ENCODE peak calls at places on chromosomes 11 and 22, in six cellular contexts. V is A549, H is HepG2, R is K562, A is GM12878, T is endothelial cell of umbilical vein. B is an unnamed sample.

GRCh38 chr22:17829691-17830040 is 55.4 kb upstream of the BID start:
- DNase-seq in V (no peak), T (no peak), R (no peak), A (no peak), H (no peak), B (no peak)

GRCh38 chr11:115338476-115338875 is 165.7 kb downstream of the CADM1 start:
- DNase-seq in V (no peak), T (no peak), H (no peak), R (no peak), A (no peak), B (no peak)

GRCh38 chr11:28794405-28794804 is 686.2 kb downstream of the METTL15 start:
- DNase-seq in H (no peak), T (peak), V (no peak), R (no peak), A (no peak), B (no peak)

GRCh38 chr11:122731500-122731913 is 76.0 kb downstream of the UBASH3B start:
- DNase-seq in T (no peak), V (peak), R (no peak), H (peak), A (no peak), B (no peak)

GRCh38 chr11:281486-282161 is 3.4 kb downstream of the NLRP6 start:
- DNase-seq in V (no peak), H (no peak), R (no peak), T (no peak), A (no peak), B (no peak)

GRCh38 chr22:19522881-19523239 is 1.4 kb downstream of the CLDN5 start:
- DNase-seq in A (no peak), H (no peak), T (no peak), V (no peak), R (peak), B (no peak)

GRCh38 chr22:35230839-35231584 is 26.3 kb upstream of the HMGXB4 start:
- DNase-seq in V (peak), R (no peak), H (peak), A (no peak), T (no peak), B (peak)

GRCh38 chr11:129013737-129014475 is 71.2 kb upstream of the TP53AIP1 start:
- DNase-seq in R (no peak), V (no peak), T (no peak), H (no peak), A (no peak), B (no peak)

GRCh38 chr11:77141034-77141433 is 13.0 kb downstream of the MYO7A start:
- DNase-seq in H (peak), V (peak), R (no peak), T (peak), A (no peak), B (no peak)

GRCh38 chr11:66595245-66595904 is 2.4 kb downstream of the CCS start:
- DNase-seq in V (no peak), T (no peak), A (peak), H (no peak), R (peak), B (peak)

GRCh38 chr11:57100638-57101312 is 81.0 kb upstream of the LRRC55 start:
- DNase-seq in T (peak), R (no peak), H (no peak), A (no peak), V (no peak), B (no peak)

GRCh38 chr11:42543844-42544243 is 768.0 kb upstream of the API5 start:
- DNase-seq in T (no peak), H (no peak), R (no peak), A (no peak), V (no peak), B (no peak)

GRCh38 chr11:17171342-17171741 is 36.4 kb downstream of the PIK3C2A start:
- DNase-seq in A (no peak), H (no peak), T (peak), R (no peak), V (no peak), B (no peak)

GRCh38 chr22:19382240-19382639 is 49.3 kb downstream of the HIRA start:
- DNase-seq in R (no peak), V (no peak), H (no peak), A (no peak), T (no peak), B (no peak)

GRCh38 chr11:80214413-80214812 is 773.6 kb upstream of the TENM4 start:
- DNase-seq in A (no peak), R (no peak), V (no peak), H (no peak), T (no peak), B (no peak)

GRCh38 chr11:128407962-128408361 is 179.4 kb downstream of the ETS1 start:
- DNase-seq in H (no peak), A (no peak), T (no peak), R (no peak), V (no peak), B (peak)

GRCh38 chr11:69992943-69993694 is 85.0 kb upstream of the ANO1 start:
- DNase-seq in A (no peak), V (no peak), H (no peak), R (no peak), T (no peak), B (no peak)

GRCh38 chr11:64723117-64723906 is at the start of gene NRXN2:
- DNase-seq in T (peak), R (peak), A (peak), H (peak), V (peak), B (peak)

GRCh38 chr22:23243006-23243573 is 62.8 kb downstream of the BCR start:
- DNase-seq in A (peak), T (no peak), H (no peak), R (peak), V (no peak), B (no peak)

GRCh38 chr11:36304349-36304748 is 8.3 kb downstream of the PRR5L start:
- DNase-seq in H (no peak), T (no peak), V (no peak), R (no peak), A (no peak), B (peak)

GRCh38 chr11:34346551-34346950 is 11.3 kb downstream of the ABTB2 start:
- DNase-seq in R (no peak), V (peak), H (no peak), A (no peak), T (no peak), B (no peak)

GRCh38 chr22:30368420-30368819 is 11.6 kb downstream of the CCDC157 start:
- DNase-seq in V (no peak), R (no peak), T (no peak), H (no peak), A (no peak), B (no peak)

GRCh38 chr11:76275446-76275845 is 69.1 kb upstream of the WNT11 start:
- DNase-seq in A (no peak), V (no peak), H (no peak), R (no peak), T (no peak), B (no peak)

GRCh38 chr11:35141538-35141937 is 2.6 kb downstream of the CD44 start:
- DNase-seq in H (no peak), R (no peak), T (no peak), V (no peak), A (no peak), B (peak)

GRCh38 chr11:108589136-108589535 is 4.4 kb downstream of the EXPH5 start:
- DNase-seq in V (no peak), A (no peak), R (no peak), H (no peak), T (no peak), B (no peak)

GRCh38 chr11:102457865-102458264 is 5.3 kb upstream of the TMEM123 start:
- DNase-seq in R (no peak), A (no peak), T (peak), V (no peak), H (no peak), B (no peak)

GRCh38 chr22:45335021-45335818 is 25.5 kb downstream of the FAM118A start:
- DNase-seq in T (peak), V (no peak), H (no peak), A (no peak), R (no peak), B (no peak)

DNA sequence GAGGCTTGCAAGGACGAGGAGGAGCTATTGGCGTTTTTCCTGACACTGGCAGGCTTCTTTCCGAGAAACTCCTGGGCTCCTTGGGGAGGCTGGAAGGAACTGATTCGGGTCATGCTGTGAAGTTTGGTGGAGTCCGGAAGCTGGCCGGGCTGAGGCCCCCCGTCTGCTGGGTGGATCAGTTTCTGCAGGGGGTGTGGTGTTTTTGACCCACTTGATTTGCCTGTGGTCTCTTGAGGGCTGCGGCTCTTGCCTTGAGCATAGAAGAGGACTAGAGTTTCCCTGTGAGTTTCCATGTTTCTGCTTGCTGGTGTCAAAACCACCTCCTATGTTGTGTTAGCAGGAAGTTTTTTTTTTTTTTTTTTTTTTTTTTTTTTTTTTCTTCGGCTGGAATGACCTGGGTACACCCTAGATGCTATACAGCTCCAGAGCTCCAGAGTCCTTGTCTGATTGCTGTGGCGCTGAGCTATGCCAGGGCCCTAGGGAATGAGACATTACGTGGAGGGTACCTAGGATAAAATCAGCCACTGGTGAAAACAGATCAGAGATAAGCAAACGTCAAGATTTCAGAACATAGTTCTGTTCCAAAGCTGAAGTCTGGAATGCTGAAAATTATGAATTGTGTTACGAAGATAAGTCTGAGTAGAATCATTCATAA is 728 bp downstream of the TBC1D22A start:
- DNase-seq in H (no peak), V (no peak), T (peak), R (peak), A (no peak), B (peak)
- TF ChIP-seq MYC in H (no peak), V (no peak), T (no peak), R (no peak), A (no peak), B (no peak)

DNA sequence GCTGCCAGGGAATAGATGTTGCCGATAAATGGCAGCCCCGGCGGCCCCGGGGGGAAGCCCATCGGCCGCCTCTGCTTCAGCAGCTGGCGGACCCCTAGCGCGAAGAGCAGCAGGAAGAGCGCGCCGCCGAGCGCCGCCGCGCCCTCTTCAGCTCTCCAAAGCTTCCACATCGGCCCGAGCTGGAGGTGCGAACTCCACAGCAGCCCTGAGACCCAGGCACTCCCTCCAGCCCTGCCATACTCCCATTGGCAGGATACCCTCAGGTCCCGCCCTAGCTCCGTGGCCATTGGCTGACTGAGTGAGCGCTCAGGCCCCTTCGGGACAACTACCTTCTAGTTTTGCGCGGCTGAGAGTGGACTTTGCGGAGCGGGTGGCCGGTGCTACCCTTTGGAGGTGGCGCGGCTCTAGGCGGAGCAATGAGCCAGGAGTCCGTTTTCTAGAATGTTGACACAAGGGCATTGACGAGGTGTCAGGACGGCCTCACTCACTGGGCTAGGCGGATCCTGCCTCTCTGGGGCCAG is at the start of gene CYP2R1:
- DNase-seq in R (peak), V (peak), T (peak), A (peak), H (peak), B (peak)
- TF ChIP-seq POLR2A in R (no peak), V (peak), T (no peak), A (no peak), H (no peak), B (no peak)

GRCh38 chr11:103849366-103849765 is 187.1 kb upstream of the DDI1 start:
- DNase-seq in A (no peak), T (no peak), R (no peak), H (no peak), V (no peak), B (no peak)

GRCh38 chr11:103851166-103851651 is 185.2 kb upstream of the DDI1 start:
- DNase-seq in R (no peak), H (no peak), A (no peak), V (no peak), T (no peak), B (no peak)

GRCh38 chr11:103845331-103845730 is 191.1 kb upstream of the DDI1 start:
- DNase-seq in R (no peak), T (no peak), A (no peak), H (no peak), V (no peak), B (no peak)

GRCh38 chr11:103850419-103851165 is 185.8 kb upstream of the DDI1 start:
- DNase-seq in T (no peak), H (no peak), V (no peak), A (no peak), R (no peak), B (no peak)
- TF ChIP-seq MYC in T (no peak), H (no peak), V (no peak), A (no peak), R (no peak), B (no peak)

GRCh38 chr22:38572065-38572464 is 2.1 kb upstream of the DMC1 start:
- DNase-seq in T (peak), H (peak), R (peak), A (peak), V (peak), B (peak)

GRCh38 chr22:38570841-38571364 is 920 bp upstream of the DMC1 start:
- DNase-seq in A (no peak), V (peak), H (no peak), T (no peak), R (no peak), B (peak)

GRCh38 chr22:38569181-38569971 is 607 bp downstream of the DMC1 start:
- DNase-seq in R (peak), V (no peak), A (no peak), H (no peak), T (no peak), B (peak)

GRCh38 chr22:38567531-38568245 is 2.3 kb downstream of the DMC1 start:
- DNase-seq in V (no peak), R (no peak), A (no peak), H (no peak), T (no peak), B (no peak)

DNA sequence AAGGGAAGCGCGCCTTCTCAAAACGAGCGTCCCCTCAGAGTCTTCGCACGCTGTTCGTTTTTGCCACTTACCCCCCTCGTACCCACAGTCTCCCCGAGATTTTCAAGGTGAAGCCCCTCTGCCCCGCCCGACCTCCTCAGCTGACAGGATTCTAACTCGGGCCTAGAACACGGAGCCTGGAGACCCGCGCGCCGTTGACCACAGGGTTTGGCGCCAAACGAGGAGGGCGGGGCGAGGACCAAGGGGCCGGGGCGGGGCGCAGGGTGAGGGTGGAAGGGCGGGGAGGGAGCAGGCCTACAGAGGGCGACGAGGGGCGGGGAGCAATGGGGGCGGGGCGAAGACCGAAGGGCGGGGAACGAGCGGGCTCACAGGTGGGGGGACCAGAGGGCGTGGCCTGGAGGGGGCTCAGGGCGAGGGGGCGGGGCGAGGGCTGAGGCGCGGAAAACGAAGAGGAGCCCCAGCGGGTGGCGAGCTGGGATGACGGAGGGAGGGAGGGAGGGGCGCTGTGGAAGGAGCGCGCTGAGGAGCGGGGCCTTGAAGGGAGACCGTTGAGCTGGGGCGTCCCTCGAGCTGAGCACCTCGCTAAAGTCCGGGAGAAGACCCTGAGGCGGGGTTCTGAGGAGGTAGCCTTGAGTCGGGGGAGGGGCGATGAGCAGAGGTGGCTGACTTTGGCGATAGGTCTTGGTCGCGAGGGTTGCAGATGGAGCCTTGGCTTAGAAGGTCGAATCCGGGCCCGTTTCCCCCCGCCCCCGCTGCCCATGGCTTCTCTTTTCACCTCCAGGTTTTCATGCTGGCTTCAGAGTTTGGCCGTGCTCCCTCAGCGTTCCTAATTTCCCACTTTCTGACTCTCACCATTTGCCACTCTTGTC is at the start of gene DMC1:
- DNase-seq in A (peak), V (peak), R (peak), H (peak), T (peak), B (peak)
- TF ChIP-seq POLR2A in A (peak), V (peak), R (peak), H (peak), T (no peak), B (peak)

GRCh38 chr11:111528557-111528956 is 12.0 kb upstream of the LAYN start:
- DNase-seq in R (no peak), H (no peak), V (no peak), T (no peak), A (no peak), B (no peak)

GRCh38 chr11:111530091-111530490 is 10.4 kb upstream of the LAYN start:
- DNase-seq in R (no peak), V (no peak), H (no peak), A (no peak), T (no peak), B (no peak)

GRCh38 chr11:111531156-111531555 is 9.4 kb upstream of the LAYN start:
- DNase-seq in V (no peak), A (no peak), H (no peak), T (no peak), R (no peak), B (no peak)

GRCh38 chr11:111532365-111532709 is 8.2 kb upstream of the LAYN start:
- DNase-seq in T (no peak), H (no peak), A (no peak), V (no peak), R (no peak), B (peak)

GRCh38 chr11:111531687-111532364 is 8.7 kb upstream of the LAYN start:
- DNase-seq in A (peak), V (peak), H (no peak), R (no peak), T (no peak), B (peak)
- TF ChIP-seq MYC in A (no peak), V (no peak), H (no peak), R (no peak), T (no peak), B (peak)

GRCh38 chr11:120605469-120605868 is 93.9 kb downstream of the GRIK4 start:
- DNase-seq in V (no peak), A (no peak), T (no peak), H (no peak), R (no peak), B (no peak)
- TF ChIP-seq POLR2A in V (no peak), A (no peak), T (no peak), H (no peak), R (no peak), B (no peak)

DNA sequence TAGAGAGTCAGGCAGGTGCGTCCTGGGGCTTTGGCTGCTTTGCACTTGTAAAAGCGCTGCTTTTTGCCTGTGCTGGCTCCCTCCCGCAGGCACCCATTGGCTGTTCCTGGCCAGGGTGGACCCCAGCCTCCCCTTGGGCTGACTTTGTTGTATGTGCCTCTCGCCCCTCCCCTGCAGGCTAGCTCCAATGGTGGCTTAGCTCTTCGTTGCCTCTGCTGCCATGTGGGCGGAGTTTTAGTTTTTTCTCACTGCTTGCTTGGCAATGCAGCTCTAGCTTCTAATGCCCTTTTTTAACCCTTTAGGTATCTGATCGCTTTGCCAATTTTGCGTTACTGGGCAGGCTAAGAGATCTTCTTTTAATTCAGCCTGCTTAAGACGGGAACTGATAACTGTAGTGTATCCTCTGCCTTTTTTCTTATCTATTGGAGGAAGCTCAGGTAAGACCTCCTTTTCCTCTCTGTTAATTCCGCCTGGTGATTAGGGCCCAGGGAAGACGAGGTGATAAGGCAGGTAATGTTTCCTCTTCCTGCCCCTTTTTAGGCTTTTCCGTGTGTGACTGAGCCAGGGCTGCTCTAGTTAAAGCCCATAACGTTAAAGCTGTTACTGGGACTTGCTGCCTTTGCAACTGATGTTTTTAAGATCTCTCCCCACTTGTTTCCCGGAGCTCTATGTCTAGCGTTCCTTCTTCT is 11.8 kb upstream of the GLYATL1 start:
- DNase-seq in V (no peak), H (peak), R (no peak), A (no peak), T (no peak), B (no peak)
- TF ChIP-seq MYC in V (no peak), H (no peak), R (no peak), A (no peak), T (no peak), B (no peak)